ENCODE peak calls at places on chromosomes 7 and 10, in four cellular contexts. Y, R, C and F are unnamed samples.

GRCh38 chr10:127549009-127549408 is at the start of gene NPS:
- DNase-seq in Y (no peak), R (no peak), C (no peak), F (no peak)

GRCh38 chr10:46555713-46556514 is 544 bp downstream of the GPRIN2 start:
- DNase-seq in Y (no peak), R (no peak), C (no peak), F (no peak)

GRCh38 chr7:151101621-151102396 is 15.5 kb downstream of the AGAP3 start:
- DNase-seq in Y (no peak), R (no peak), C (no peak), F (no peak)

GRCh38 chr10:114173680-114174461 is at the start of gene CCDC186:
- DNase-seq in Y (peak), R (peak), C (peak), F (peak)

GRCh38 chr10:5565671-5566581 is 41.2 kb downstream of the CALML3 start:
- DNase-seq in Y (no peak), R (no peak), C (no peak), F (no peak)

GRCh38 chr10:96512524-96512991 is 1.2 kb downstream of the TLL2 start:
- DNase-seq in Y (no peak), R (no peak), C (no peak), F (no peak)

GRCh38 chr7:87212478-87212877 is 7.1 kb downstream of the TMEM243 start:
- DNase-seq in Y (no peak), R (no peak), C (peak), F (no peak)

GRCh38 chr7:128404143-128404681 is 5.6 kb downstream of the IMPDH1 start:
- DNase-seq in Y (no peak), R (no peak), C (no peak), F (no peak)

GRCh38 chr10:77892021-77892739 is 34.4 kb downstream of the DLG5 start:
- DNase-seq in Y (no peak), R (no peak), C (no peak), F (no peak)

GRCh38 chr10:67527351-67527750 is 168.6 kb downstream of the CTNNA3 start:
- DNase-seq in Y (no peak), R (no peak), C (no peak), F (no peak)

GRCh38 chr7:101691822-101692384 is 62.8 kb upstream of the MYL10 start:
- DNase-seq in Y (peak), R (no peak), C (peak), F (no peak)

GRCh38 chr10:130230036-130230435 is 93.8 kb downstream of the GLRX3 start:
- DNase-seq in Y (no peak), R (no peak), C (no peak), F (no peak)